ENCODE peak calls at places on chromosomes 2 and 18, in four cellular contexts. B, C, O and K are unnamed samples.

GRCh38 chr18:36175481-36175880 is 11.8 kb upstream of the MOCOS start:
- DNase-seq in B (no peak), C (no peak), O (no peak), K (no peak)

GRCh38 chr2:152766908-152767307 is 48.5 kb downstream of the ARL6IP6 start:
- DNase-seq in B (peak), C (no peak), O (no peak), K (no peak)

GRCh38 chr2:28582595-28582994 is 86.7 kb downstream of the PLB1 start:
- DNase-seq in B (no peak), C (no peak), O (no peak), K (no peak)

GRCh38 chr18:62399781-62400308 is 74.7 kb downstream of the TNFRSF11A start:
- DNase-seq in B (peak), C (no peak), O (no peak), K (no peak)

GRCh38 chr2:231132126-231132525 is 7.3 kb upstream of the HTR2B start:
- DNase-seq in B (peak), C (no peak), O (no peak), K (no peak)

GRCh38 chr2:109069430-109070194 is 59.4 kb upstream of the SH3RF3 start:
- DNase-seq in B (no peak), C (no peak), O (no peak), K (no peak)

GRCh38 chr2:19545507-19545906 is 187.1 kb upstream of the OSR1 start:
- DNase-seq in B (no peak), C (no peak), O (no peak), K (no peak)

GRCh38 chr2:39570130-39570555 is 95.6 kb upstream of the TMEM178A start:
- DNase-seq in B (no peak), C (no peak), O (no peak), K (no peak)

GRCh38 chr2:13611939-13612338 is 895.2 kb downstream of the TRIB2 start:
- DNase-seq in B (no peak), C (no peak), O (no peak), K (no peak)

GRCh38 chr2:174643356-174643755 is 45.8 kb upstream of the WIPF1 start:
- DNase-seq in B (no peak), C (no peak), O (no peak), K (no peak)

GRCh38 chr2:217090024-217090473 is 230.2 kb upstream of the TNP1 start:
- DNase-seq in B (peak), C (no peak), O (no peak), K (no peak)

GRCh38 chr2:33411765-33412164 is 64.7 kb upstream of the RASGRP3 start:
- DNase-seq in B (peak), C (peak), O (no peak), K (no peak)

GRCh38 chr2:179910735-179911113 is 49.3 kb upstream of the ZNF385B start:
- DNase-seq in B (no peak), C (no peak), O (no peak), K (no peak)

GRCh38 chr18:21191596-21192307 is 50.3 kb upstream of the GREB1L start:
- DNase-seq in B (peak), C (peak), O (no peak), K (peak)

GRCh38 chr18:80231151-80231550 is 16.2 kb downstream of the PARD6G start:
- DNase-seq in B (no peak), C (no peak), O (no peak), K (no peak)

GRCh38 chr2:85523062-85523905 is 15.7 kb upstream of the MAT2A start:
- DNase-seq in B (no peak), C (no peak), O (no peak), K (no peak)

GRCh38 chr2:75680402-75680801 is 30.3 kb downstream of the GCFC2 start:
- DNase-seq in B (no peak), C (no peak), O (no peak), K (no peak)

GRCh38 chr2:84757648-84758047 is 123.2 kb downstream of the TRABD2A start:
- DNase-seq in B (no peak), C (no peak), O (no peak), K (no peak)

GRCh38 chr2:235567842-235568241 is 74.0 kb downstream of the AGAP1 start:
- DNase-seq in B (no peak), C (no peak), O (no peak), K (no peak)

GRCh38 chr2:64839844-64840243 is 149.4 kb upstream of the SLC1A4 start:
- DNase-seq in B (no peak), C (no peak), O (no peak), K (peak)

GRCh38 chr18:49021433-49022129 is 70.8 kb upstream of the SMAD7 start:
- DNase-seq in B (peak), C (no peak), O (no peak), K (peak)

GRCh38 chr2:15142069-15142689 is 419.0 kb downstream of the NBAS start:
- DNase-seq in B (no peak), C (no peak), O (peak), K (no peak)

GRCh38 chr2:29420484-29420883 is 305.3 kb downstream of the CLIP4 start:
- DNase-seq in B (no peak), C (no peak), O (no peak), K (no peak)

GRCh38 chr2:97761192-97761591 is 47.8 kb downstream of the ZAP70 start:
- DNase-seq in B (no peak), C (no peak), O (no peak), K (no peak)

GRCh38 chr2:42513252-42513918 is 19.6 kb upstream of the KCNG3 start:
- DNase-seq in B (peak), C (peak), O (no peak), K (peak)

GRCh38 chr2:162245737-162246136 is 2.5 kb upstream of the FAP start:
- DNase-seq in B (peak), C (no peak), O (no peak), K (no peak)

GRCh38 chr2:95729556-95729955 is 137.8 kb downstream of the TRIM43 start:
- DNase-seq in B (no peak), C (no peak), O (no peak), K (no peak)

GRCh38 chr2:65782186-65782585 is 349.8 kb upstream of the SPRED2 start:
- DNase-seq in B (no peak), C (no peak), O (no peak), K (no peak)

GRCh38 chr18:54828986-54829385 is 709 bp downstream of the RAB27B start:
- DNase-seq in B (peak), C (no peak), O (no peak), K (no peak)

GRCh38 chr2:85933753-85934594 is 45.2 kb upstream of the ST3GAL5 start:
- DNase-seq in B (peak), C (no peak), O (no peak), K (no peak)